ENCODE peak calls at places on chromosomes 12 and 14, in six cellular contexts. F is neuronal stem cell; O is body of pancreas; N is effector memory CD8-positive, alpha-beta T cell; J is sigmoid colon; C is HTR-8/SVneo. G is an unnamed sample.

GRCh38 chr12:53224897-53225634 is 6.9 kb downstream of the RARG start:
- DNase-seq in O (no peak), C (no peak), N (no peak), F (no peak), J (no peak), G (no peak)

GRCh38 chr14:53516261-53516774 is 363.2 kb upstream of the DDHD1 start:
- DNase-seq in O (no peak), J (no peak), F (no peak), N (no peak), C (no peak), G (no peak)

GRCh38 chr12:15933751-15934150 is 22.6 kb downstream of the DERA start:
- DNase-seq in N (no peak), J (no peak), C (no peak), O (no peak), F (no peak), G (no peak)

GRCh38 chr12:32644455-32644854 is 34.6 kb upstream of the DNM1L start:
- DNase-seq in C (no peak), J (no peak), O (no peak), N (no peak), F (no peak), G (no peak)

GRCh38 chr12:87234898-87235297 is 794.3 kb downstream of the C12orf50 start:
- DNase-seq in F (no peak), C (no peak), N (no peak), J (no peak), O (no peak), G (no peak)

GRCh38 chr12:52871291-52871961 is 22.6 kb upstream of the KRT78 start:
- DNase-seq in O (no peak), J (no peak), F (no peak), C (peak), N (peak), G (no peak)

GRCh38 chr12:43306066-43306465 is 245.9 kb downstream of the ADAMTS20 start:
- DNase-seq in N (no peak), C (peak), F (no peak), O (peak), J (peak), G (no peak)

GRCh38 chr12:23510484-23510883 is 439.0 kb downstream of the SOX5 start:
- DNase-seq in N (no peak), C (no peak), O (no peak), F (no peak), J (no peak), G (no peak)

GRCh38 chr12:1054103-1054838 is 63.2 kb downstream of the ERC1 start:
- DNase-seq in J (no peak), N (no peak), O (peak), F (peak), C (no peak), G (no peak)

GRCh38 chr12:123024819-123025391 is 44.4 kb downstream of the ARL6IP4 start:
- DNase-seq in C (no peak), N (no peak), F (no peak), O (no peak), J (no peak), G (no peak)

GRCh38 chr12:102474438-102475064 is 5.8 kb downstream of the IGF1 start:
- DNase-seq in C (no peak), F (no peak), O (no peak), N (no peak), J (no peak), G (no peak)

GRCh38 chr12:22018860-22019259 is 27.2 kb upstream of the CMAS start:
- DNase-seq in C (no peak), N (no peak), F (no peak), J (no peak), O (no peak), G (no peak)

GRCh38 chr12:55755246-55755645 is 12.3 kb downstream of the GDF11 start:
- DNase-seq in O (no peak), J (no peak), C (no peak), N (no peak), F (no peak), G (no peak)

GRCh38 chr12:91104812-91105466 is 6.4 kb downstream of the LUM start:
- DNase-seq in N (no peak), J (no peak), O (no peak), C (no peak), F (no peak), G (no peak)

GRCh38 chr14:64507376-64508156 is 3.0 kb downstream of the ZBTB1 start:
- DNase-seq in N (no peak), F (no peak), C (peak), J (no peak), O (peak), G (no peak)

GRCh38 chr12:50637870-50638481 is 125.9 kb upstream of the ATF1 start:
- DNase-seq in O (no peak), J (no peak), F (no peak), C (no peak), N (no peak), G (no peak)

GRCh38 chr12:52906049-52906645 is 1.3 kb upstream of the KRT8 start:
- DNase-seq in F (no peak), C (no peak), N (no peak), O (no peak), J (no peak), G (no peak)

GRCh38 chr12:2631613-2632350 is 163.0 kb upstream of the FKBP4 start:
- DNase-seq in N (no peak), C (no peak), F (no peak), O (no peak), J (no peak), G (no peak)

GRCh38 chr14:81105378-81105777 is 115.4 kb downstream of the GTF2A1 start:
- DNase-seq in O (no peak), C (no peak), J (no peak), F (no peak), N (no peak), G (no peak)

GRCh38 chr14:61545716-61546455 is 149.4 kb upstream of the HIF1A start:
- DNase-seq in F (no peak), J (no peak), C (no peak), N (no peak), O (no peak), G (no peak)

GRCh38 chr12:115886666-115887065 is 390.8 kb downstream of the MED13L start:
- DNase-seq in C (no peak), J (no peak), N (no peak), O (no peak), F (no peak), G (no peak)

GRCh38 chr12:121953695-121954094 is 35.3 kb downstream of the CFAP251 start:
- DNase-seq in O (no peak), F (no peak), J (no peak), C (no peak), N (no peak), G (no peak)

GRCh38 chr12:64457036-64457435 is 5.1 kb downstream of the TBK1 start:
- DNase-seq in N (peak), J (no peak), O (no peak), C (no peak), F (no peak), G (no peak)

GRCh38 chr14:60645191-60645590 is 4.1 kb downstream of the SIX1 start:
- DNase-seq in F (no peak), C (no peak), N (no peak), O (no peak), J (no peak), G (no peak)

GRCh38 chr14:96245710-96246534 is 10.1 kb upstream of the BDKRB1 start:
- DNase-seq in J (no peak), O (no peak), N (no peak), F (no peak), C (no peak), G (no peak)

GRCh38 chr12:124665516-124665915 is 98.1 kb upstream of the NCOR2 start:
- DNase-seq in N (no peak), J (no peak), O (no peak), F (no peak), C (no peak), G (no peak)